ENCODE peak calls at places on chromosomes 4 and X, in five cellular contexts. One of them, this sample, is unnamed.

GRCh38 chrX:16578218-16578617 is 71.7 kb upstream of the S100G start:
- DNase-seq in H1: no peak
- DNase-seq in HT1080: peak
- DNase-seq in RWPE2: no peak
- DNase-seq in DMS153: no peak
- DNase-seq in this sample: no peak

GRCh38 chr4:179626687-179627086 is 2184.4 kb upstream of the AGA start:
- DNase-seq in H1: peak
- DNase-seq in HT1080: peak
- DNase-seq in RWPE2: no peak
- DNase-seq in DMS153: no peak
- DNase-seq in this sample: no peak

GRCh38 chr4:21769404-21770147 is 179.0 kb downstream of the KCNIP4 start:
- DNase-seq in H1: no peak
- DNase-seq in HT1080: peak
- DNase-seq in RWPE2: no peak
- DNase-seq in DMS153: no peak
- DNase-seq in this sample: no peak

GRCh38 chr4:159009521-159009920 is 93.4 kb upstream of the RAPGEF2 start:
- DNase-seq in H1: no peak
- DNase-seq in HT1080: no peak
- DNase-seq in RWPE2: no peak
- DNase-seq in DMS153: peak
- DNase-seq in this sample: no peak

GRCh38 chr4:1171306-1172227 is 816 bp downstream of the SPON2 start:
- DNase-seq in H1: peak
- DNase-seq in HT1080: no peak
- DNase-seq in RWPE2: peak
- DNase-seq in DMS153: no peak
- DNase-seq in this sample: no peak

GRCh38 chrX:153927686-153927935 is 1.5 kb upstream of the ARHGAP4 start:
- DNase-seq in H1: no peak
- DNase-seq in HT1080: no peak
- DNase-seq in RWPE2: no peak
- DNase-seq in DMS153: no peak
- DNase-seq in this sample: no peak

GRCh38 chr4:148441986-148442829 is at the start of gene NR3C2:
- DNase-seq in H1: peak
- DNase-seq in HT1080: peak
- DNase-seq in RWPE2: peak
- DNase-seq in DMS153: peak
- DNase-seq in this sample: peak

GRCh38 chrX:124033821-124034220 is 72.3 kb downstream of the STAG2 start:
- DNase-seq in H1: no peak
- DNase-seq in HT1080: peak
- DNase-seq in RWPE2: no peak
- DNase-seq in DMS153: no peak
- DNase-seq in this sample: no peak

GRCh38 chr4:55183926-55184599 is 58.7 kb upstream of the KDR start:
- DNase-seq in H1: no peak
- DNase-seq in HT1080: peak
- DNase-seq in RWPE2: peak
- DNase-seq in DMS153: no peak
- DNase-seq in this sample: no peak

GRCh38 chrX:116276191-116276700 is 105.7 kb downstream of the AGTR2 start:
- DNase-seq in H1: no peak
- DNase-seq in HT1080: no peak
- DNase-seq in RWPE2: no peak
- DNase-seq in DMS153: no peak
- DNase-seq in this sample: no peak

GRCh38 chr4:20483416-20483815 is 216.8 kb upstream of the PACRGL start:
- DNase-seq in H1: no peak
- DNase-seq in HT1080: no peak
- DNase-seq in RWPE2: no peak
- DNase-seq in DMS153: no peak
- DNase-seq in this sample: no peak

GRCh38 chr4:138405439-138405838 is 163.3 kb upstream of the SLC7A11 start:
- DNase-seq in H1: no peak
- DNase-seq in HT1080: peak
- DNase-seq in RWPE2: no peak
- DNase-seq in DMS153: no peak
- DNase-seq in this sample: no peak

GRCh38 chr4:122712782-122713181 is 19.7 kb upstream of the BBS12 start:
- DNase-seq in H1: no peak
- DNase-seq in HT1080: peak
- DNase-seq in RWPE2: no peak
- DNase-seq in DMS153: no peak
- DNase-seq in this sample: no peak

GRCh38 chrX:44765556-44765955 is 78.3 kb upstream of the DUSP21 start:
- DNase-seq in H1: no peak
- DNase-seq in HT1080: no peak
- DNase-seq in RWPE2: no peak
- DNase-seq in DMS153: no peak
- DNase-seq in this sample: no peak

GRCh38 chr4:2126309-2127043 is 67.3 kb downstream of the NAT8L start:
- DNase-seq in H1: peak
- DNase-seq in HT1080: no peak
- DNase-seq in RWPE2: no peak
- DNase-seq in DMS153: no peak
- DNase-seq in this sample: no peak

GRCh38 chr4:147085796-147086195 is 140.1 kb upstream of the TTC29 start:
- DNase-seq in H1: no peak
- DNase-seq in HT1080: no peak
- DNase-seq in RWPE2: no peak
- DNase-seq in DMS153: no peak
- DNase-seq in this sample: no peak

GRCh38 chrX:30781711-30782444 is 107.2 kb downstream of the TAB3 start:
- DNase-seq in H1: no peak
- DNase-seq in HT1080: peak
- DNase-seq in RWPE2: no peak
- DNase-seq in DMS153: no peak
- DNase-seq in this sample: no peak

GRCh38 chrX:149472620-149473019 is 32.5 kb downstream of the IDS start:
- DNase-seq in H1: no peak
- DNase-seq in HT1080: peak
- DNase-seq in RWPE2: no peak
- DNase-seq in DMS153: no peak
- DNase-seq in this sample: no peak

GRCh38 chr4:180947421-180947820 is 1295.8 kb upstream of the TENM3 start:
- DNase-seq in H1: no peak
- DNase-seq in HT1080: peak
- DNase-seq in RWPE2: no peak
- DNase-seq in DMS153: peak
- DNase-seq in this sample: no peak

GRCh38 chrX:63746715-63747114 is 38.3 kb downstream of the ARHGEF9 start:
- DNase-seq in H1: no peak
- DNase-seq in HT1080: no peak
- DNase-seq in RWPE2: no peak
- DNase-seq in DMS153: no peak
- DNase-seq in this sample: no peak

GRCh38 chr4:76060506-76060905 is 14.0 kb upstream of the ART3 start:
- DNase-seq in H1: no peak
- DNase-seq in HT1080: no peak
- DNase-seq in RWPE2: no peak
- DNase-seq in DMS153: no peak
- DNase-seq in this sample: no peak

GRCh38 chr4:138910914-138911336 is 104.7 kb upstream of the NOCT start:
- DNase-seq in H1: no peak
- DNase-seq in HT1080: peak
- DNase-seq in RWPE2: peak
- DNase-seq in DMS153: peak
- DNase-seq in this sample: no peak

This sample was measured in chondrocyte.